ENCODE peak calls at places on chromosomes 1 and 21, in nine cellular contexts. One of them, this sample, is unnamed.

GRCh38 chr1:56686171-56686570 is 41.1 kb downstream of the PRKAA2 start:
- DNase-seq in fibroblast of mammary gland: peak
- DNase-seq in endothelial cell: no peak
- DNase-seq in GM12864: no peak
- DNase-seq in HL-60: no peak
- DNase-seq in PC-3: peak
- DNase-seq in GM23338: no peak
- DNase-seq in stomach: no peak
- DNase-seq in tibial artery: no peak
- DNase-seq in this sample: no peak

GRCh38 chr1:174157157-174157806 is 2.0 kb upstream of the RABGAP1L start:
- DNase-seq in fibroblast of mammary gland: no peak
- DNase-seq in endothelial cell: no peak
- DNase-seq in GM12864: peak
- DNase-seq in HL-60: no peak
- DNase-seq in PC-3: peak
- DNase-seq in GM23338: no peak
- DNase-seq in stomach: no peak
- DNase-seq in tibial artery: no peak
- DNase-seq in this sample: no peak

GRCh38 chr1:205598841-205599666 is 32.8 kb downstream of the ELK4 start:
- DNase-seq in fibroblast of mammary gland: peak
- DNase-seq in endothelial cell: peak
- DNase-seq in GM12864: no peak
- DNase-seq in HL-60: no peak
- DNase-seq in PC-3: no peak
- DNase-seq in GM23338: no peak
- DNase-seq in stomach: peak
- DNase-seq in tibial artery: peak
- DNase-seq in this sample: peak

GRCh38 chr1:234529661-234530237 is 50.8 kb upstream of the TARBP1 start:
- DNase-seq in fibroblast of mammary gland: no peak
- DNase-seq in endothelial cell: no peak
- DNase-seq in GM12864: no peak
- DNase-seq in HL-60: no peak
- DNase-seq in PC-3: no peak
- DNase-seq in GM23338: no peak
- DNase-seq in stomach: no peak
- DNase-seq in tibial artery: no peak
- DNase-seq in this sample: no peak

GRCh38 chr1:14262582-14262981 is 335.9 kb upstream of the KAZN start:
- DNase-seq in fibroblast of mammary gland: no peak
- DNase-seq in endothelial cell: no peak
- DNase-seq in GM12864: no peak
- DNase-seq in HL-60: no peak
- DNase-seq in PC-3: no peak
- DNase-seq in GM23338: no peak
- DNase-seq in stomach: no peak
- DNase-seq in tibial artery: no peak
- DNase-seq in this sample: no peak

GRCh38 chr1:228416217-228416971 is at the start of gene TRIM17:
- DNase-seq in fibroblast of mammary gland: no peak
- DNase-seq in endothelial cell: peak
- DNase-seq in GM12864: no peak
- DNase-seq in HL-60: no peak
- DNase-seq in PC-3: no peak
- DNase-seq in GM23338: peak
- DNase-seq in stomach: no peak
- DNase-seq in tibial artery: no peak
- DNase-seq in this sample: no peak

GRCh38 chr1:45721207-45721606 is 29.2 kb downstream of the IPP start:
- DNase-seq in fibroblast of mammary gland: no peak
- DNase-seq in endothelial cell: no peak
- DNase-seq in GM12864: no peak
- DNase-seq in HL-60: no peak
- DNase-seq in PC-3: no peak
- DNase-seq in GM23338: no peak
- DNase-seq in stomach: no peak
- DNase-seq in tibial artery: no peak
- DNase-seq in this sample: no peak

GRCh38 chr1:25168193-25169071 is 63.9 kb downstream of the SYF2 start:
- DNase-seq in fibroblast of mammary gland: no peak
- DNase-seq in endothelial cell: no peak
- DNase-seq in GM12864: no peak
- DNase-seq in HL-60: no peak
- DNase-seq in PC-3: peak
- DNase-seq in GM23338: peak
- DNase-seq in stomach: no peak
- DNase-seq in tibial artery: no peak
- DNase-seq in this sample: peak

GRCh38 chr1:64033667-64034215 is 169.7 kb upstream of the UBE2U start:
- DNase-seq in fibroblast of mammary gland: peak
- DNase-seq in endothelial cell: no peak
- DNase-seq in GM12864: no peak
- DNase-seq in HL-60: no peak
- DNase-seq in PC-3: no peak
- DNase-seq in GM23338: no peak
- DNase-seq in stomach: no peak
- DNase-seq in tibial artery: peak
- DNase-seq in this sample: no peak

GRCh38 chr1:73943270-73943669 is 254.7 kb downstream of the LRRIQ3 start:
- DNase-seq in fibroblast of mammary gland: no peak
- DNase-seq in endothelial cell: no peak
- DNase-seq in GM12864: no peak
- DNase-seq in HL-60: no peak
- DNase-seq in PC-3: peak
- DNase-seq in GM23338: peak
- DNase-seq in stomach: no peak
- DNase-seq in tibial artery: no peak
- DNase-seq in this sample: no peak

GRCh38 chr1:119372493-119373086 is 4.0 kb downstream of the HAO2 start:
- DNase-seq in fibroblast of mammary gland: peak
- DNase-seq in endothelial cell: peak
- DNase-seq in GM12864: peak
- DNase-seq in HL-60: no peak
- DNase-seq in PC-3: peak
- DNase-seq in GM23338: peak
- DNase-seq in stomach: no peak
- DNase-seq in tibial artery: no peak
- DNase-seq in this sample: peak

GRCh38 chr1:227775841-227776240 is 39.6 kb upstream of the PRSS38 start:
- DNase-seq in fibroblast of mammary gland: no peak
- DNase-seq in endothelial cell: no peak
- DNase-seq in GM12864: no peak
- DNase-seq in HL-60: no peak
- DNase-seq in PC-3: no peak
- DNase-seq in GM23338: no peak
- DNase-seq in stomach: no peak
- DNase-seq in tibial artery: no peak
- DNase-seq in this sample: no peak

GRCh38 chr21:14942801-14943490 is 121.9 kb downstream of the NRIP1 start:
- DNase-seq in fibroblast of mammary gland: peak
- DNase-seq in endothelial cell: no peak
- DNase-seq in GM12864: no peak
- DNase-seq in HL-60: no peak
- DNase-seq in PC-3: no peak
- DNase-seq in GM23338: no peak
- DNase-seq in stomach: no peak
- DNase-seq in tibial artery: no peak
- DNase-seq in this sample: no peak

GRCh38 chr21:42257091-42257760 is 38.3 kb downstream of the ABCG1 start:
- DNase-seq in fibroblast of mammary gland: no peak
- DNase-seq in endothelial cell: no peak
- DNase-seq in GM12864: no peak
- DNase-seq in HL-60: no peak
- DNase-seq in PC-3: no peak
- DNase-seq in GM23338: no peak
- DNase-seq in stomach: no peak
- DNase-seq in tibial artery: no peak
- DNase-seq in this sample: no peak

GRCh38 chr21:42260121-42260520 is 41.2 kb downstream of the ABCG1 start:
- DNase-seq in fibroblast of mammary gland: no peak
- DNase-seq in endothelial cell: no peak
- DNase-seq in GM12864: no peak
- DNase-seq in HL-60: no peak
- DNase-seq in PC-3: no peak
- DNase-seq in GM23338: no peak
- DNase-seq in stomach: no peak
- DNase-seq in tibial artery: no peak
- DNase-seq in this sample: no peak

GRCh38 chr21:42256316-42256715 is 37.4 kb downstream of the ABCG1 start:
- DNase-seq in fibroblast of mammary gland: no peak
- DNase-seq in endothelial cell: no peak
- DNase-seq in GM12864: no peak
- DNase-seq in HL-60: no peak
- DNase-seq in PC-3: no peak
- DNase-seq in GM23338: no peak
- DNase-seq in stomach: no peak
- DNase-seq in tibial artery: no peak
- DNase-seq in this sample: no peak

GRCh38 chr21:42258150-42258884 is 39.4 kb downstream of the ABCG1 start:
- DNase-seq in fibroblast of mammary gland: peak
- DNase-seq in endothelial cell: peak
- DNase-seq in GM12864: no peak
- DNase-seq in HL-60: peak
- DNase-seq in PC-3: peak
- DNase-seq in GM23338: peak
- DNase-seq in stomach: peak
- DNase-seq in tibial artery: peak
- DNase-seq in this sample: peak

DNA sequence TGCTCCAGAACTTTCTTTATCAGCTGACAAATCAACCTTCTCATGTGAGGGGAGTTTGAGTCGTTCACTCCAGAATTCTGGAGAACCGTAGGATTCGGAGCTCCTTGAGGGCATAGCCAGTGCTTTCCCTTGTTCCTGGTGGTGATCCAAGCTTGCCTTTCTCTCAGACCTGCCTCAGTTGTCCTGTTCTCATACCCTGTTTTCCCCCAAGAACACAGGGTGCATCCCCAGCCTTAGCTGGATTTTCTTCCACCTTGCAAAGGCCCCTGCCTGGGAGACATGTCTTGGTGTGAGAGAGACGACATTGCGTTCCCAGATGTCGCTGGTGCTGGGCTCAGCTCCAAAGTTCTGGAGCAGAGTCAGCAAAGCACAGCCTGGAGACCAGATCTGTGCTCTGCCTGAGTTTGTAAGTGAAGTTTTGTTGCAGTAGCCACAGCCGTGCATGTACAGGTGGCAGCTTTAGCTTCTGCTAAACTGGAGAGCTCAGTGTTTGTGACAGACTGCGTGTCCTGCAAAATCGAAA is 40.0 kb downstream of the ABCG1 start:
- DNase-seq in fibroblast of mammary gland: no peak
- DNase-seq in endothelial cell: no peak
- DNase-seq in GM12864: no peak
- DNase-seq in HL-60: no peak
- DNase-seq in PC-3: no peak
- DNase-seq in GM23338: no peak
- DNase-seq in stomach: no peak
- DNase-seq in tibial artery: no peak
- DNase-seq in this sample: no peak
- TF ChIP-seq CTCF in fibroblast of mammary gland: no peak
- TF ChIP-seq CTCF in endothelial cell: no peak
- TF ChIP-seq CTCF in GM12864: no peak
- TF ChIP-seq CTCF in HL-60: no peak
- TF ChIP-seq CTCF in PC-3: peak
- TF ChIP-seq CTCF in GM23338: peak
- TF ChIP-seq CTCF in stomach: peak
- TF ChIP-seq CTCF in tibial artery: no peak
- TF ChIP-seq CTCF in this sample: peak

GRCh38 chr1:200634449-200635122 is 14.0 kb upstream of the KIF14 start:
- DNase-seq in fibroblast of mammary gland: no peak
- DNase-seq in endothelial cell: no peak
- DNase-seq in GM12864: no peak
- DNase-seq in HL-60: no peak
- DNase-seq in PC-3: no peak
- DNase-seq in GM23338: no peak
- DNase-seq in stomach: no peak
- DNase-seq in tibial artery: no peak
- DNase-seq in this sample: no peak
- TF ChIP-seq CTCF in fibroblast of mammary gland: peak
- TF ChIP-seq CTCF in endothelial cell: no peak
- TF ChIP-seq CTCF in GM12864: peak
- TF ChIP-seq CTCF in HL-60: no peak
- TF ChIP-seq CTCF in PC-3: peak
- TF ChIP-seq CTCF in GM23338: peak
- TF ChIP-seq CTCF in stomach: no peak
- TF ChIP-seq CTCF in tibial artery: no peak
- TF ChIP-seq CTCF in this sample: no peak

DNA sequence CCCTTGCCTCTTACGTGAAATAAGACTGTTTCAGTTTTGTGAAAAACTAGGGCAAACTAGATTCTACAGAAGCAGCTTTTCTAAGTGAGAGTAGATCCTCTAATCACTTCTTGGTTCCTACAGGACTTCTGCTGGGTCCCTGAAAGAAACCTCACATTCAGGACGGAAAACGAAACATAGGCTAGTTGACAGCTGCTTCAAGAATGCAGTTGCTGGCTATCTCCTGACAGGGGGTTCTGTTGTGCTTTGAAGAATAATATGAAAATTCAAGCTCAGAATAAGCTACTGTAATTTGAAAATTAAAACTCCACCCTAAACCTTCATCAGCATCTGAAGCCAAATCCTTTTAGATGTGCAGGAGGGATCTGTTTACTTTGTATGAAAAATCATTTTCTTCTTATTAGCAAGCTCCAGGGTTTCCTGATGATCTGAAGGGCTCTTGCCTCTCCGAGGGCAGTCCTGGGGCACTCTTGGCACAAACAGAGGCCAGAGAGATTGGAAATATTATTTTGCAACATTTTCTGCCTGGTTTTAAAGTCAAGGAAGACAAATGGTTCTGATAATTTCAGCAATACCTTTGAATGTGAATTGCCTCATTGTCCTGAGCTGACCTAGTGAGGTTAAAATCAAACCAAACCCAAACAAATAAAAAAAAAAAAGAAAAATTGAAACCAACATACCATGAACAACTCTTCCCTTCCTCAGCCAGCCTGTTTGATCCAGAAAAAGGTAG is 55.1 kb downstream of the NTMT2 start:
- DNase-seq in fibroblast of mammary gland: peak
- DNase-seq in endothelial cell: no peak
- DNase-seq in GM12864: no peak
- DNase-seq in HL-60: no peak
- DNase-seq in PC-3: no peak
- DNase-seq in GM23338: no peak
- DNase-seq in stomach: no peak
- DNase-seq in tibial artery: no peak
- DNase-seq in this sample: no peak
- TF ChIP-seq CTCF in fibroblast of mammary gland: no peak
- TF ChIP-seq CTCF in endothelial cell: no peak
- TF ChIP-seq CTCF in GM12864: no peak
- TF ChIP-seq CTCF in HL-60: no peak
- TF ChIP-seq CTCF in PC-3: no peak
- TF ChIP-seq CTCF in GM23338: no peak
- TF ChIP-seq CTCF in stomach: no peak
- TF ChIP-seq CTCF in tibial artery: no peak
- TF ChIP-seq CTCF in this sample: no peak

GRCh38 chr1:93448292-93448982 is 519 bp downstream of the FNBP1L start:
- DNase-seq in fibroblast of mammary gland: peak
- DNase-seq in endothelial cell: peak
- DNase-seq in GM12864: no peak
- DNase-seq in HL-60: no peak
- DNase-seq in PC-3: peak
- DNase-seq in GM23338: peak
- DNase-seq in stomach: peak
- DNase-seq in tibial artery: no peak
- DNase-seq in this sample: peak
- TF ChIP-seq CTCF in fibroblast of mammary gland: no peak
- TF ChIP-seq CTCF in endothelial cell: no peak
- TF ChIP-seq CTCF in GM12864: no peak
- TF ChIP-seq CTCF in HL-60: no peak
- TF ChIP-seq CTCF in PC-3: no peak
- TF ChIP-seq CTCF in GM23338: no peak
- TF ChIP-seq CTCF in stomach: no peak
- TF ChIP-seq CTCF in tibial artery: no peak
- TF ChIP-seq CTCF in this sample: no peak

This sample was measured in colonic mucosa.